ENCODE peak calls at places on chromosomes 7 and 10, in ten cellular contexts. One of them, this sample, is unnamed.

GRCh38 chr7:133060016-133060415 is 21.9 kb downstream of the CHCHD3 start:
- DNase-seq in uterus: no peak
- DNase-seq in activated gamma-delta T cell treated with Interleukin-2 at 50 U/mL for 16 hours: no peak
- DNase-seq in stimulated activated naive CD4-positive, alpha-beta T cell treated with Interleukin-2 at 50 U/mL for 16 hours: no peak
- DNase-seq in HT1080: no peak
- DNase-seq in suprapubic skin: no peak
- DNase-seq in LoVo: no peak
- DNase-seq in NCI-H1105 treated with DMSO at 0.1 percent for 48 hours: no peak
- DNase-seq in activated CD4-positive, alpha-beta T cell treated with anti-CD3 and anti-CD28 coated beads for 24 hours: no peak
- DNase-seq in ascending aorta: no peak
- DNase-seq in this sample: no peak

GRCh38 chr7:149716007-149716931 is 57.1 kb downstream of the ZNF467 start:
- DNase-seq in NCI-H1105 treated with DMSO at 0.1 percent for 48 hours: peak
- DNase-seq in stimulated activated naive CD4-positive, alpha-beta T cell treated with Interleukin-2 at 50 U/mL for 16 hours: no peak
- DNase-seq in suprapubic skin: no peak
- DNase-seq in activated CD4-positive, alpha-beta T cell treated with anti-CD3 and anti-CD28 coated beads for 24 hours: no peak
- DNase-seq in HT1080: no peak
- DNase-seq in ascending aorta: peak
- DNase-seq in uterus: no peak
- DNase-seq in activated gamma-delta T cell treated with Interleukin-2 at 50 U/mL for 16 hours: no peak
- DNase-seq in LoVo: no peak
- DNase-seq in this sample: no peak

GRCh38 chr7:36348256-36348655 is 41.4 kb upstream of the ANLN start:
- DNase-seq in stimulated activated naive CD4-positive, alpha-beta T cell treated with Interleukin-2 at 50 U/mL for 16 hours: no peak
- DNase-seq in uterus: no peak
- DNase-seq in activated gamma-delta T cell treated with Interleukin-2 at 50 U/mL for 16 hours: no peak
- DNase-seq in ascending aorta: no peak
- DNase-seq in activated CD4-positive, alpha-beta T cell treated with anti-CD3 and anti-CD28 coated beads for 24 hours: no peak
- DNase-seq in LoVo: no peak
- DNase-seq in NCI-H1105 treated with DMSO at 0.1 percent for 48 hours: no peak
- DNase-seq in HT1080: no peak
- DNase-seq in suprapubic skin: no peak
- DNase-seq in this sample: no peak

GRCh38 chr10:92830478-92831389 is 17.6 kb upstream of the EXOC6 start:
- DNase-seq in HT1080: no peak
- DNase-seq in activated gamma-delta T cell treated with Interleukin-2 at 50 U/mL for 16 hours: no peak
- DNase-seq in ascending aorta: no peak
- DNase-seq in suprapubic skin: no peak
- DNase-seq in activated CD4-positive, alpha-beta T cell treated with anti-CD3 and anti-CD28 coated beads for 24 hours: no peak
- DNase-seq in uterus: no peak
- DNase-seq in stimulated activated naive CD4-positive, alpha-beta T cell treated with Interleukin-2 at 50 U/mL for 16 hours: no peak
- DNase-seq in LoVo: no peak
- DNase-seq in NCI-H1105 treated with DMSO at 0.1 percent for 48 hours: no peak
- DNase-seq in this sample: no peak

GRCh38 chr10:124221356-124222297 is 128.2 kb upstream of the CHST15 start:
- DNase-seq in HT1080: peak
- DNase-seq in stimulated activated naive CD4-positive, alpha-beta T cell treated with Interleukin-2 at 50 U/mL for 16 hours: no peak
- DNase-seq in uterus: no peak
- DNase-seq in suprapubic skin: no peak
- DNase-seq in ascending aorta: peak
- DNase-seq in activated CD4-positive, alpha-beta T cell treated with anti-CD3 and anti-CD28 coated beads for 24 hours: no peak
- DNase-seq in activated gamma-delta T cell treated with Interleukin-2 at 50 U/mL for 16 hours: no peak
- DNase-seq in LoVo: no peak
- DNase-seq in NCI-H1105 treated with DMSO at 0.1 percent for 48 hours: no peak
- DNase-seq in this sample: no peak

GRCh38 chr7:137754076-137754851 is 92.5 kb downstream of the DGKI start:
- DNase-seq in uterus: peak
- DNase-seq in stimulated activated naive CD4-positive, alpha-beta T cell treated with Interleukin-2 at 50 U/mL for 16 hours: no peak
- DNase-seq in suprapubic skin: no peak
- DNase-seq in activated gamma-delta T cell treated with Interleukin-2 at 50 U/mL for 16 hours: no peak
- DNase-seq in NCI-H1105 treated with DMSO at 0.1 percent for 48 hours: peak
- DNase-seq in ascending aorta: peak
- DNase-seq in activated CD4-positive, alpha-beta T cell treated with anti-CD3 and anti-CD28 coated beads for 24 hours: no peak
- DNase-seq in HT1080: no peak
- DNase-seq in LoVo: no peak
- DNase-seq in this sample: no peak

GRCh38 chr10:60707841-60708240 is 70.4 kb upstream of the CDK1 start:
- DNase-seq in stimulated activated naive CD4-positive, alpha-beta T cell treated with Interleukin-2 at 50 U/mL for 16 hours: no peak
- DNase-seq in HT1080: no peak
- DNase-seq in LoVo: peak
- DNase-seq in activated gamma-delta T cell treated with Interleukin-2 at 50 U/mL for 16 hours: no peak
- DNase-seq in ascending aorta: no peak
- DNase-seq in activated CD4-positive, alpha-beta T cell treated with anti-CD3 and anti-CD28 coated beads for 24 hours: no peak
- DNase-seq in NCI-H1105 treated with DMSO at 0.1 percent for 48 hours: no peak
- DNase-seq in uterus: no peak
- DNase-seq in suprapubic skin: no peak
- DNase-seq in this sample: no peak

GRCh38 chr10:100598166-100598565 is 62.4 kb downstream of the HIF1AN start:
- DNase-seq in uterus: no peak
- DNase-seq in NCI-H1105 treated with DMSO at 0.1 percent for 48 hours: no peak
- DNase-seq in ascending aorta: no peak
- DNase-seq in activated CD4-positive, alpha-beta T cell treated with anti-CD3 and anti-CD28 coated beads for 24 hours: no peak
- DNase-seq in LoVo: no peak
- DNase-seq in HT1080: no peak
- DNase-seq in activated gamma-delta T cell treated with Interleukin-2 at 50 U/mL for 16 hours: no peak
- DNase-seq in stimulated activated naive CD4-positive, alpha-beta T cell treated with Interleukin-2 at 50 U/mL for 16 hours: no peak
- DNase-seq in suprapubic skin: no peak
- DNase-seq in this sample: no peak

GRCh38 chr7:150784954-150785353 is 15.2 kb downstream of the TMEM176B start:
- DNase-seq in stimulated activated naive CD4-positive, alpha-beta T cell treated with Interleukin-2 at 50 U/mL for 16 hours: no peak
- DNase-seq in ascending aorta: no peak
- DNase-seq in LoVo: no peak
- DNase-seq in HT1080: peak
- DNase-seq in activated gamma-delta T cell treated with Interleukin-2 at 50 U/mL for 16 hours: no peak
- DNase-seq in activated CD4-positive, alpha-beta T cell treated with anti-CD3 and anti-CD28 coated beads for 24 hours: no peak
- DNase-seq in uterus: no peak
- DNase-seq in suprapubic skin: no peak
- DNase-seq in NCI-H1105 treated with DMSO at 0.1 percent for 48 hours: no peak
- DNase-seq in this sample: no peak

GRCh38 chr10:29621161-29621560 is 13.6 kb downstream of the SVIL start:
- DNase-seq in HT1080: no peak
- DNase-seq in activated gamma-delta T cell treated with Interleukin-2 at 50 U/mL for 16 hours: no peak
- DNase-seq in stimulated activated naive CD4-positive, alpha-beta T cell treated with Interleukin-2 at 50 U/mL for 16 hours: no peak
- DNase-seq in LoVo: no peak
- DNase-seq in activated CD4-positive, alpha-beta T cell treated with anti-CD3 and anti-CD28 coated beads for 24 hours: no peak
- DNase-seq in NCI-H1105 treated with DMSO at 0.1 percent for 48 hours: no peak
- DNase-seq in suprapubic skin: peak
- DNase-seq in ascending aorta: peak
- DNase-seq in uterus: no peak
- DNase-seq in this sample: peak

GRCh38 chr7:36127075-36127740 is 25.8 kb upstream of the EEPD1 start:
- DNase-seq in stimulated activated naive CD4-positive, alpha-beta T cell treated with Interleukin-2 at 50 U/mL for 16 hours: no peak
- DNase-seq in NCI-H1105 treated with DMSO at 0.1 percent for 48 hours: no peak
- DNase-seq in suprapubic skin: no peak
- DNase-seq in LoVo: no peak
- DNase-seq in uterus: no peak
- DNase-seq in HT1080: no peak
- DNase-seq in ascending aorta: no peak
- DNase-seq in activated CD4-positive, alpha-beta T cell treated with anti-CD3 and anti-CD28 coated beads for 24 hours: no peak
- DNase-seq in activated gamma-delta T cell treated with Interleukin-2 at 50 U/mL for 16 hours: no peak
- DNase-seq in this sample: no peak

GRCh38 chr7:132738254-132738653 is 162.0 kb upstream of the PLXNA4 start:
- DNase-seq in HT1080: peak
- DNase-seq in activated CD4-positive, alpha-beta T cell treated with anti-CD3 and anti-CD28 coated beads for 24 hours: no peak
- DNase-seq in stimulated activated naive CD4-positive, alpha-beta T cell treated with Interleukin-2 at 50 U/mL for 16 hours: no peak
- DNase-seq in ascending aorta: no peak
- DNase-seq in NCI-H1105 treated with DMSO at 0.1 percent for 48 hours: no peak
- DNase-seq in uterus: no peak
- DNase-seq in suprapubic skin: no peak
- DNase-seq in LoVo: no peak
- DNase-seq in activated gamma-delta T cell treated with Interleukin-2 at 50 U/mL for 16 hours: no peak
- DNase-seq in this sample: no peak

GRCh38 chr10:103265712-103266329 is 11.1 kb upstream of the INA start:
- DNase-seq in suprapubic skin: no peak
- DNase-seq in uterus: peak
- DNase-seq in stimulated activated naive CD4-positive, alpha-beta T cell treated with Interleukin-2 at 50 U/mL for 16 hours: no peak
- DNase-seq in activated CD4-positive, alpha-beta T cell treated with anti-CD3 and anti-CD28 coated beads for 24 hours: no peak
- DNase-seq in ascending aorta: peak
- DNase-seq in LoVo: peak
- DNase-seq in HT1080: peak
- DNase-seq in activated gamma-delta T cell treated with Interleukin-2 at 50 U/mL for 16 hours: peak
- DNase-seq in NCI-H1105 treated with DMSO at 0.1 percent for 48 hours: no peak
- DNase-seq in this sample: no peak

GRCh38 chr10:3095373-3096139 is 28.2 kb downstream of the PFKP start:
- DNase-seq in activated gamma-delta T cell treated with Interleukin-2 at 50 U/mL for 16 hours: peak
- DNase-seq in ascending aorta: peak
- DNase-seq in LoVo: peak
- DNase-seq in uterus: peak
- DNase-seq in activated CD4-positive, alpha-beta T cell treated with anti-CD3 and anti-CD28 coated beads for 24 hours: peak
- DNase-seq in stimulated activated naive CD4-positive, alpha-beta T cell treated with Interleukin-2 at 50 U/mL for 16 hours: peak
- DNase-seq in HT1080: peak
- DNase-seq in NCI-H1105 treated with DMSO at 0.1 percent for 48 hours: no peak
- DNase-seq in suprapubic skin: no peak
- DNase-seq in this sample: no peak

GRCh38 chr7:119665791-119666190 is 607.2 kb upstream of the KCND2 start:
- DNase-seq in LoVo: no peak
- DNase-seq in activated gamma-delta T cell treated with Interleukin-2 at 50 U/mL for 16 hours: no peak
- DNase-seq in NCI-H1105 treated with DMSO at 0.1 percent for 48 hours: no peak
- DNase-seq in stimulated activated naive CD4-positive, alpha-beta T cell treated with Interleukin-2 at 50 U/mL for 16 hours: no peak
- DNase-seq in HT1080: no peak
- DNase-seq in activated CD4-positive, alpha-beta T cell treated with anti-CD3 and anti-CD28 coated beads for 24 hours: no peak
- DNase-seq in suprapubic skin: no peak
- DNase-seq in ascending aorta: no peak
- DNase-seq in uterus: no peak
- DNase-seq in this sample: no peak

GRCh38 chr7:144454-144826 is 47.9 kb upstream of the FAM20C start:
- DNase-seq in LoVo: no peak
- DNase-seq in NCI-H1105 treated with DMSO at 0.1 percent for 48 hours: no peak
- DNase-seq in activated CD4-positive, alpha-beta T cell treated with anti-CD3 and anti-CD28 coated beads for 24 hours: no peak
- DNase-seq in activated gamma-delta T cell treated with Interleukin-2 at 50 U/mL for 16 hours: no peak
- DNase-seq in stimulated activated naive CD4-positive, alpha-beta T cell treated with Interleukin-2 at 50 U/mL for 16 hours: no peak
- DNase-seq in ascending aorta: no peak
- DNase-seq in suprapubic skin: peak
- DNase-seq in uterus: peak
- DNase-seq in HT1080: no peak
- DNase-seq in this sample: no peak

GRCh38 chr7:155722118-155722517 is 77.7 kb downstream of the RBM33 start:
- DNase-seq in uterus: no peak
- DNase-seq in suprapubic skin: no peak
- DNase-seq in ascending aorta: no peak
- DNase-seq in HT1080: no peak
- DNase-seq in LoVo: no peak
- DNase-seq in stimulated activated naive CD4-positive, alpha-beta T cell treated with Interleukin-2 at 50 U/mL for 16 hours: no peak
- DNase-seq in activated gamma-delta T cell treated with Interleukin-2 at 50 U/mL for 16 hours: no peak
- DNase-seq in activated CD4-positive, alpha-beta T cell treated with anti-CD3 and anti-CD28 coated beads for 24 hours: no peak
- DNase-seq in NCI-H1105 treated with DMSO at 0.1 percent for 48 hours: no peak
- DNase-seq in this sample: no peak

GRCh38 chr10:13528875-13529713 is at the start of gene BEND7:
- DNase-seq in activated CD4-positive, alpha-beta T cell treated with anti-CD3 and anti-CD28 coated beads for 24 hours: peak
- DNase-seq in activated gamma-delta T cell treated with Interleukin-2 at 50 U/mL for 16 hours: no peak
- DNase-seq in LoVo: peak
- DNase-seq in ascending aorta: no peak
- DNase-seq in uterus: peak
- DNase-seq in HT1080: no peak
- DNase-seq in stimulated activated naive CD4-positive, alpha-beta T cell treated with Interleukin-2 at 50 U/mL for 16 hours: no peak
- DNase-seq in NCI-H1105 treated with DMSO at 0.1 percent for 48 hours: peak
- DNase-seq in suprapubic skin: no peak
- DNase-seq in this sample: no peak

GRCh38 chr7:6705959-6706665 is 635 bp downstream of the ZNF12 start:
- DNase-seq in suprapubic skin: peak
- DNase-seq in uterus: peak
- DNase-seq in HT1080: peak
- DNase-seq in ascending aorta: peak
- DNase-seq in activated gamma-delta T cell treated with Interleukin-2 at 50 U/mL for 16 hours: peak
- DNase-seq in stimulated activated naive CD4-positive, alpha-beta T cell treated with Interleukin-2 at 50 U/mL for 16 hours: peak
- DNase-seq in LoVo: peak
- DNase-seq in activated CD4-positive, alpha-beta T cell treated with anti-CD3 and anti-CD28 coated beads for 24 hours: no peak
- DNase-seq in NCI-H1105 treated with DMSO at 0.1 percent for 48 hours: no peak
- DNase-seq in this sample: no peak